ENCODE peak calls at places on chromosome 14, in six cellular contexts. One of them, this sample, is unnamed. For H3K9me3, the result is how much of the 10 kb centered on the place peaks cover.

GRCh38 chr14:36070056-36071043 is 106.2 kb downstream of the PTCSC3 start:
- DNase-seq in fibroblast of lung: peak
- DNase-seq in right atrium auricular region: no peak
- DNase-seq in CD4-positive, CD25-positive, alpha-beta regulatory T cell: no peak
- DNase-seq in body of pancreas: peak
- DNase-seq in AG04450: peak
- DNase-seq in this sample: no peak

GRCh38 chr14:67411820-67412421 is at the start of gene PLEK2:
- DNase-seq in right atrium auricular region: no peak
- DNase-seq in CD4-positive, CD25-positive, alpha-beta regulatory T cell: peak
- DNase-seq in body of pancreas: peak
- DNase-seq in fibroblast of lung: peak
- DNase-seq in AG04450: no peak
- DNase-seq in this sample: peak

GRCh38 chr14:73259837-73260236 is 22.5 kb downstream of the PAPLN start:
- DNase-seq in fibroblast of lung: no peak
- DNase-seq in body of pancreas: no peak
- DNase-seq in CD4-positive, CD25-positive, alpha-beta regulatory T cell: no peak
- DNase-seq in right atrium auricular region: no peak
- DNase-seq in AG04450: no peak
- DNase-seq in this sample: no peak

GRCh38 chr14:56803816-56804535 is 6.3 kb downstream of the OTX2 start:
- DNase-seq in body of pancreas: no peak
- DNase-seq in fibroblast of lung: no peak
- DNase-seq in right atrium auricular region: no peak
- DNase-seq in CD4-positive, CD25-positive, alpha-beta regulatory T cell: no peak
- DNase-seq in AG04450: no peak
- DNase-seq in this sample: no peak

GRCh38 chr14:99454246-99454645 is 26.4 kb downstream of the SETD3 start:
- DNase-seq in right atrium auricular region: no peak
- DNase-seq in CD4-positive, CD25-positive, alpha-beta regulatory T cell: no peak
- DNase-seq in AG04450: no peak
- DNase-seq in body of pancreas: no peak
- DNase-seq in fibroblast of lung: no peak
- DNase-seq in this sample: no peak

GRCh38 chr14:92675421-92675820 is 73.0 kb downstream of the LGMN start:
- DNase-seq in CD4-positive, CD25-positive, alpha-beta regulatory T cell: no peak
- DNase-seq in AG04450: no peak
- DNase-seq in body of pancreas: no peak
- DNase-seq in right atrium auricular region: no peak
- DNase-seq in fibroblast of lung: no peak
- DNase-seq in this sample: no peak

GRCh38 chr14:104295681-104296387 is 157.4 kb downstream of the KIF26A start:
- DNase-seq in fibroblast of lung: no peak
- DNase-seq in CD4-positive, CD25-positive, alpha-beta regulatory T cell: no peak
- DNase-seq in right atrium auricular region: no peak
- DNase-seq in AG04450: no peak
- DNase-seq in body of pancreas: peak
- DNase-seq in this sample: peak

GRCh38 chr14:65281991-65282908 is 130.3 kb upstream of the FUT8 start:
- DNase-seq in fibroblast of lung: peak
- DNase-seq in body of pancreas: no peak
- DNase-seq in right atrium auricular region: no peak
- DNase-seq in AG04450: no peak
- DNase-seq in CD4-positive, CD25-positive, alpha-beta regulatory T cell: no peak
- DNase-seq in this sample: no peak

GRCh38 chr14:69424139-69424923 is 25.8 kb downstream of the SLC39A9 start:
- DNase-seq in fibroblast of lung: peak
- DNase-seq in body of pancreas: no peak
- DNase-seq in CD4-positive, CD25-positive, alpha-beta regulatory T cell: no peak
- DNase-seq in AG04450: no peak
- DNase-seq in right atrium auricular region: no peak
- DNase-seq in this sample: no peak

GRCh38 chr14:59395672-59396071 is 69.5 kb downstream of the GPR135 start:
- DNase-seq in AG04450: no peak
- DNase-seq in fibroblast of lung: no peak
- DNase-seq in CD4-positive, CD25-positive, alpha-beta regulatory T cell: no peak
- DNase-seq in body of pancreas: no peak
- DNase-seq in right atrium auricular region: no peak
- DNase-seq in this sample: no peak

GRCh38 chr14:34297786-34298520 is 164.1 kb downstream of the SPTSSA start:
- DNase-seq in right atrium auricular region: no peak
- DNase-seq in fibroblast of lung: peak
- DNase-seq in body of pancreas: no peak
- DNase-seq in AG04450: no peak
- DNase-seq in CD4-positive, CD25-positive, alpha-beta regulatory T cell: no peak
- DNase-seq in this sample: no peak

GRCh38 chr14:92692822-92693226 is 55.6 kb downstream of the LGMN start:
- DNase-seq in right atrium auricular region: no peak
- DNase-seq in CD4-positive, CD25-positive, alpha-beta regulatory T cell: no peak
- DNase-seq in body of pancreas: peak
- DNase-seq in fibroblast of lung: no peak
- DNase-seq in AG04450: no peak
- DNase-seq in this sample: peak

GRCh38 chr14:61553730-61554641 is 141.3 kb upstream of the HIF1A start:
- DNase-seq in right atrium auricular region: no peak
- DNase-seq in fibroblast of lung: peak
- DNase-seq in body of pancreas: peak
- DNase-seq in AG04450: peak
- DNase-seq in CD4-positive, CD25-positive, alpha-beta regulatory T cell: no peak
- DNase-seq in this sample: no peak

GRCh38 chr14:52369305-52369781 is 55.2 kb downstream of the PTGER2 start:
- DNase-seq in body of pancreas: no peak
- DNase-seq in right atrium auricular region: no peak
- DNase-seq in AG04450: no peak
- DNase-seq in fibroblast of lung: peak
- DNase-seq in CD4-positive, CD25-positive, alpha-beta regulatory T cell: no peak
- DNase-seq in this sample: no peak

GRCh38 chr14:84482256-84483071 is 1047.5 kb upstream of the FLRT2 start:
- DNase-seq in fibroblast of lung: peak
- DNase-seq in body of pancreas: no peak
- DNase-seq in right atrium auricular region: no peak
- DNase-seq in CD4-positive, CD25-positive, alpha-beta regulatory T cell: no peak
- DNase-seq in AG04450: peak
- DNase-seq in this sample: no peak

GRCh38 chr14:24315807-24316596 is 4.7 kb downstream of the LTB4R start:
- DNase-seq in AG04450: no peak
- DNase-seq in fibroblast of lung: no peak
- DNase-seq in CD4-positive, CD25-positive, alpha-beta regulatory T cell: no peak
- DNase-seq in right atrium auricular region: no peak
- DNase-seq in body of pancreas: peak
- DNase-seq in this sample: no peak

GRCh38 chr14:52067873-52068740 is 752 bp downstream of the NID2 start:
- DNase-seq in body of pancreas: peak
- DNase-seq in fibroblast of lung: peak
- DNase-seq in CD4-positive, CD25-positive, alpha-beta regulatory T cell: no peak
- DNase-seq in AG04450: no peak
- DNase-seq in right atrium auricular region: no peak
- DNase-seq in this sample: no peak

GRCh38 chr14:101060171-101060601 is 156.7 kb upstream of the RTL1 start:
- DNase-seq in right atrium auricular region: no peak
- DNase-seq in CD4-positive, CD25-positive, alpha-beta regulatory T cell: no peak
- DNase-seq in fibroblast of lung: no peak
- DNase-seq in body of pancreas: no peak
- DNase-seq in AG04450: no peak
- DNase-seq in this sample: no peak

GRCh38 chr14:105836160-105836559 is 309.8 kb downstream of the TMEM121 start:
- DNase-seq in body of pancreas: no peak
- DNase-seq in right atrium auricular region: peak
- DNase-seq in CD4-positive, CD25-positive, alpha-beta regulatory T cell: no peak
- DNase-seq in AG04450: no peak
- DNase-seq in fibroblast of lung: no peak
- DNase-seq in this sample: no peak
- H3K9me3 ChIP-seq in body of pancreas: under half
- H3K9me3 ChIP-seq in right atrium auricular region: under half
- H3K9me3 ChIP-seq in CD4-positive, CD25-positive, alpha-beta regulatory T cell: under half
- H3K9me3 ChIP-seq in AG04450: half or more
- H3K9me3 ChIP-seq in fibroblast of lung: under half
- H3K9me3 ChIP-seq in this sample: under half

GRCh38 chr14:105876158-105876557 is 349.8 kb downstream of the TMEM121 start:
- DNase-seq in body of pancreas: peak
- DNase-seq in AG04450: no peak
- DNase-seq in CD4-positive, CD25-positive, alpha-beta regulatory T cell: no peak
- DNase-seq in fibroblast of lung: no peak
- DNase-seq in right atrium auricular region: no peak
- DNase-seq in this sample: peak
- H3K9me3 ChIP-seq in body of pancreas: under half
- H3K9me3 ChIP-seq in AG04450: under half
- H3K9me3 ChIP-seq in CD4-positive, CD25-positive, alpha-beta regulatory T cell: under half
- H3K9me3 ChIP-seq in fibroblast of lung: under half
- H3K9me3 ChIP-seq in right atrium auricular region: under half
- H3K9me3 ChIP-seq in this sample: under half

GRCh38 chr14:106844608-106845285 is 1318.4 kb downstream of the TMEM121 start:
- DNase-seq in right atrium auricular region: no peak
- DNase-seq in AG04450: no peak
- DNase-seq in body of pancreas: peak
- DNase-seq in CD4-positive, CD25-positive, alpha-beta regulatory T cell: peak
- DNase-seq in fibroblast of lung: no peak
- DNase-seq in this sample: peak
- H3K9me3 ChIP-seq in right atrium auricular region: under half
- H3K9me3 ChIP-seq in AG04450: half or more
- H3K9me3 ChIP-seq in body of pancreas: under half
- H3K9me3 ChIP-seq in CD4-positive, CD25-positive, alpha-beta regulatory T cell: under half
- H3K9me3 ChIP-seq in fibroblast of lung: under half
- H3K9me3 ChIP-seq in this sample: under half

GRCh38 chr14:105925615-105926414 is 399.4 kb downstream of the TMEM121 start:
- DNase-seq in fibroblast of lung: no peak
- DNase-seq in AG04450: no peak
- DNase-seq in right atrium auricular region: no peak
- DNase-seq in CD4-positive, CD25-positive, alpha-beta regulatory T cell: no peak
- DNase-seq in body of pancreas: no peak
- DNase-seq in this sample: no peak

GRCh38 chr14:105927661-105928060 is 401.3 kb downstream of the TMEM121 start:
- DNase-seq in AG04450: no peak
- DNase-seq in CD4-positive, CD25-positive, alpha-beta regulatory T cell: no peak
- DNase-seq in right atrium auricular region: no peak
- DNase-seq in body of pancreas: no peak
- DNase-seq in fibroblast of lung: no peak
- DNase-seq in this sample: no peak

GRCh38 chr14:105924951-105925591 is 398.7 kb downstream of the TMEM121 start:
- DNase-seq in AG04450: no peak
- DNase-seq in fibroblast of lung: no peak
- DNase-seq in CD4-positive, CD25-positive, alpha-beta regulatory T cell: no peak
- DNase-seq in right atrium auricular region: no peak
- DNase-seq in body of pancreas: no peak
- DNase-seq in this sample: no peak

GRCh38 chr14:105927094-105927475 is 400.7 kb downstream of the TMEM121 start:
- DNase-seq in AG04450: no peak
- DNase-seq in CD4-positive, CD25-positive, alpha-beta regulatory T cell: no peak
- DNase-seq in right atrium auricular region: no peak
- DNase-seq in fibroblast of lung: no peak
- DNase-seq in body of pancreas: peak
- DNase-seq in this sample: no peak

GRCh38 chr14:105926415-105927093 is 400.2 kb downstream of the TMEM121 start:
- DNase-seq in AG04450: no peak
- DNase-seq in body of pancreas: peak
- DNase-seq in CD4-positive, CD25-positive, alpha-beta regulatory T cell: no peak
- DNase-seq in right atrium auricular region: no peak
- DNase-seq in fibroblast of lung: no peak
- DNase-seq in this sample: no peak
- H3K9me3 ChIP-seq in AG04450: half or more
- H3K9me3 ChIP-seq in body of pancreas: under half
- H3K9me3 ChIP-seq in CD4-positive, CD25-positive, alpha-beta regulatory T cell: under half
- H3K9me3 ChIP-seq in right atrium auricular region: under half
- H3K9me3 ChIP-seq in fibroblast of lung: under half
- H3K9me3 ChIP-seq in this sample: under half

GRCh38 chr14:22597771-22598098 is 365 bp upstream of the ABHD4 start:
- DNase-seq in AG04450: no peak
- DNase-seq in right atrium auricular region: no peak
- DNase-seq in fibroblast of lung: peak
- DNase-seq in body of pancreas: no peak
- DNase-seq in CD4-positive, CD25-positive, alpha-beta regulatory T cell: no peak
- DNase-seq in this sample: no peak

GRCh38 chr14:22598099-22598895 is at the start of gene ABHD4:
- DNase-seq in AG04450: no peak
- DNase-seq in CD4-positive, CD25-positive, alpha-beta regulatory T cell: peak
- DNase-seq in right atrium auricular region: peak
- DNase-seq in fibroblast of lung: peak
- DNase-seq in body of pancreas: peak
- DNase-seq in this sample: peak

GRCh38 chr14:22598896-22599244 is 770 bp downstream of the ABHD4 start:
- DNase-seq in fibroblast of lung: peak
- DNase-seq in right atrium auricular region: peak
- DNase-seq in AG04450: no peak
- DNase-seq in CD4-positive, CD25-positive, alpha-beta regulatory T cell: no peak
- DNase-seq in body of pancreas: peak
- DNase-seq in this sample: no peak

GRCh38 chr14:22596354-22596879 is 1.7 kb upstream of the ABHD4 start:
- DNase-seq in body of pancreas: no peak
- DNase-seq in CD4-positive, CD25-positive, alpha-beta regulatory T cell: no peak
- DNase-seq in fibroblast of lung: no peak
- DNase-seq in right atrium auricular region: no peak
- DNase-seq in AG04450: no peak
- DNase-seq in this sample: no peak

GRCh38 chr14:22597265-22597664 is 835 bp upstream of the ABHD4 start:
- DNase-seq in AG04450: no peak
- DNase-seq in right atrium auricular region: no peak
- DNase-seq in body of pancreas: no peak
- DNase-seq in fibroblast of lung: no peak
- DNase-seq in CD4-positive, CD25-positive, alpha-beta regulatory T cell: no peak
- DNase-seq in this sample: no peak
- H3K9me3 ChIP-seq in AG04450: under half
- H3K9me3 ChIP-seq in right atrium auricular region: under half
- H3K9me3 ChIP-seq in body of pancreas: under half
- H3K9me3 ChIP-seq in fibroblast of lung: under half
- H3K9me3 ChIP-seq in CD4-positive, CD25-positive, alpha-beta regulatory T cell: under half
- H3K9me3 ChIP-seq in this sample: under half

DNA sequence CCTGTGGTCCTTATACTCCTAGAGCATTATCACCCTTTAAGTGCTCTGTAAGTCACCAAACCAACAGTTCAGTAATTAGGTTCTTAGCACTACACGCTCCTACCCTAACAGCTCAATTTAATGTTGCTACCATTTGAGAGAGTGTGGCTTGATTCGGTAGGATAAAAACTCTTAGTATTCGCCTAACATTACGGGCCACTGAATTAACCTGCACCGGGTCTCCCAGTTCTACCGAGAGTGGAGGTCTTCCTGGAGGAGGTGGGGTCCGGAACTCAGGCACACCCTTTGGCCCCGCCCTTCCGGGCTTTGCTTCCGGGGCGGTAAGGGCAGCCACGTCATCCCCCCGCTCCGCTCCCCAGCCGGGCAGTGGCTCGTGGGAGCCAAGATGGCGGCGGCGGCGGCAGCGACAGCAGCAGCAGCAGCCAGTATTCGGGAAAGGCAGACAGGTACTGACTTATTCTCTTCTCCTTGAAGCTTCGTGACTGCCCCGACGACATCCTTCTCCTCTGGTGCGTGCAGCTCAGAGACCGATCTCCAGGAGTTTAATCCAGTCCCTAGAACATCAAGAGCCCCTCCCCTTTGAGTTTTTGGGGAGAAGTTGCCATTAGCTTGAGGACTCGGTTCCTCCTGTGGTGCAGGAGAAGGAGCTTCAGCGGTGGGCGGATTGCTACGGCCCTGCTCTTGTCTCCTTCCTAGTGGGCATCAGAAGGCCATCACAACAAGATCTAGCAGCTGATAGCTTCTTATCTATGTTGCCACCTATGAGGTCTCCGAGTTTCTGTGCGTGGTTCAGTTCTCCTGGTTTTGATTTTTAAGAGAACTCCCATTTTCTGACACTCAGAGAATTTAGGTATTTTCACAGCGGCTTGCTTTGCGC is at the start of gene SCFD1:
- DNase-seq in AG04450: peak
- DNase-seq in body of pancreas: peak
- DNase-seq in right atrium auricular region: peak
- DNase-seq in CD4-positive, CD25-positive, alpha-beta regulatory T cell: peak
- DNase-seq in fibroblast of lung: peak
- DNase-seq in this sample: peak
- H3K9me3 ChIP-seq in AG04450: under half
- H3K9me3 ChIP-seq in body of pancreas: under half
- H3K9me3 ChIP-seq in right atrium auricular region: under half
- H3K9me3 ChIP-seq in CD4-positive, CD25-positive, alpha-beta regulatory T cell: under half
- H3K9me3 ChIP-seq in fibroblast of lung: under half
- H3K9me3 ChIP-seq in this sample: under half

This sample was measured in T-helper 17 cell.